ENCODE peak calls at places on chromosomes 3 and 15, in nine cellular contexts. One of them, this sample, is unnamed.

GRCh38 chr3:67964596-67964995 is 310.2 kb upstream of the SUCLG2 start:
- DNase-seq in endothelial cell of umbilical vein: no peak
- DNase-seq in Peyer's patch: no peak
- DNase-seq in suprapubic skin: no peak
- DNase-seq in body of pancreas: no peak
- DNase-seq in GM12891: no peak
- DNase-seq in heart left ventricle: no peak
- DNase-seq in lower leg skin: no peak
- DNase-seq in esophagus muscularis mucosa: no peak
- DNase-seq in this sample: no peak

GRCh38 chr3:171908731-171909130 is 65.6 kb downstream of the TMEM212 start:
- DNase-seq in endothelial cell of umbilical vein: no peak
- DNase-seq in Peyer's patch: no peak
- DNase-seq in suprapubic skin: no peak
- DNase-seq in body of pancreas: no peak
- DNase-seq in GM12891: no peak
- DNase-seq in heart left ventricle: no peak
- DNase-seq in lower leg skin: no peak
- DNase-seq in esophagus muscularis mucosa: no peak
- DNase-seq in this sample: no peak

GRCh38 chr15:63999177-63999576 is 47.1 kb downstream of the DAPK2 start:
- DNase-seq in endothelial cell of umbilical vein: no peak
- DNase-seq in Peyer's patch: no peak
- DNase-seq in suprapubic skin: no peak
- DNase-seq in body of pancreas: no peak
- DNase-seq in GM12891: no peak
- DNase-seq in heart left ventricle: no peak
- DNase-seq in lower leg skin: no peak
- DNase-seq in esophagus muscularis mucosa: no peak
- DNase-seq in this sample: peak

GRCh38 chr3:159828542-159828943 is 160.1 kb upstream of the IL12A start:
- DNase-seq in endothelial cell of umbilical vein: peak
- DNase-seq in Peyer's patch: no peak
- DNase-seq in suprapubic skin: no peak
- DNase-seq in body of pancreas: no peak
- DNase-seq in GM12891: peak
- DNase-seq in heart left ventricle: no peak
- DNase-seq in lower leg skin: no peak
- DNase-seq in esophagus muscularis mucosa: no peak
- DNase-seq in this sample: no peak

GRCh38 chr15:98946301-98947255 is 61.0 kb downstream of the PGPEP1L start:
- DNase-seq in endothelial cell of umbilical vein: peak
- DNase-seq in Peyer's patch: peak
- DNase-seq in suprapubic skin: no peak
- DNase-seq in body of pancreas: peak
- DNase-seq in GM12891: no peak
- DNase-seq in heart left ventricle: no peak
- DNase-seq in lower leg skin: no peak
- DNase-seq in esophagus muscularis mucosa: no peak
- DNase-seq in this sample: no peak

GRCh38 chr15:64703632-64703959 is 71.8 kb downstream of the RBPMS2 start:
- DNase-seq in endothelial cell of umbilical vein: no peak
- DNase-seq in Peyer's patch: no peak
- DNase-seq in suprapubic skin: no peak
- DNase-seq in body of pancreas: no peak
- DNase-seq in GM12891: no peak
- DNase-seq in heart left ventricle: no peak
- DNase-seq in lower leg skin: no peak
- DNase-seq in esophagus muscularis mucosa: no peak
- DNase-seq in this sample: peak

GRCh38 chr3:186099178-186099577 is 9.7 kb downstream of the ETV5 start:
- DNase-seq in endothelial cell of umbilical vein: peak
- DNase-seq in Peyer's patch: no peak
- DNase-seq in suprapubic skin: no peak
- DNase-seq in body of pancreas: peak
- DNase-seq in GM12891: no peak
- DNase-seq in heart left ventricle: no peak
- DNase-seq in lower leg skin: peak
- DNase-seq in esophagus muscularis mucosa: no peak
- DNase-seq in this sample: peak

GRCh38 chr3:156605686-156606605 is 51.0 kb upstream of the SSR3 start:
- DNase-seq in endothelial cell of umbilical vein: peak
- DNase-seq in Peyer's patch: peak
- DNase-seq in suprapubic skin: no peak
- DNase-seq in body of pancreas: peak
- DNase-seq in GM12891: no peak
- DNase-seq in heart left ventricle: peak
- DNase-seq in lower leg skin: no peak
- DNase-seq in esophagus muscularis mucosa: peak
- DNase-seq in this sample: no peak

GRCh38 chr3:13301295-13301987 is 118.7 kb downstream of the NUP210 start:
- DNase-seq in endothelial cell of umbilical vein: no peak
- DNase-seq in Peyer's patch: peak
- DNase-seq in suprapubic skin: no peak
- DNase-seq in body of pancreas: peak
- DNase-seq in GM12891: no peak
- DNase-seq in heart left ventricle: no peak
- DNase-seq in lower leg skin: no peak
- DNase-seq in esophagus muscularis mucosa: no peak
- DNase-seq in this sample: no peak

GRCh38 chr15:62147149-62148013 is 17.7 kb downstream of the C2CD4B start:
- DNase-seq in endothelial cell of umbilical vein: no peak
- DNase-seq in Peyer's patch: no peak
- DNase-seq in suprapubic skin: no peak
- DNase-seq in body of pancreas: peak
- DNase-seq in GM12891: no peak
- DNase-seq in heart left ventricle: no peak
- DNase-seq in lower leg skin: no peak
- DNase-seq in esophagus muscularis mucosa: peak
- DNase-seq in this sample: no peak

GRCh38 chr3:192875971-192876565 is 41.6 kb downstream of the MB21D2 start:
- DNase-seq in endothelial cell of umbilical vein: no peak
- DNase-seq in Peyer's patch: no peak
- DNase-seq in suprapubic skin: no peak
- DNase-seq in body of pancreas: no peak
- DNase-seq in GM12891: no peak
- DNase-seq in heart left ventricle: no peak
- DNase-seq in lower leg skin: no peak
- DNase-seq in esophagus muscularis mucosa: no peak
- DNase-seq in this sample: no peak

GRCh38 chr15:55389276-55389631 is 18.9 kb downstream of the CCPG1 start:
- DNase-seq in endothelial cell of umbilical vein: no peak
- DNase-seq in Peyer's patch: no peak
- DNase-seq in suprapubic skin: no peak
- DNase-seq in body of pancreas: no peak
- DNase-seq in GM12891: no peak
- DNase-seq in heart left ventricle: no peak
- DNase-seq in lower leg skin: no peak
- DNase-seq in esophagus muscularis mucosa: no peak
- DNase-seq in this sample: no peak

GRCh38 chr3:153443961-153444360 is 281.9 kb downstream of the RAP2B start:
- DNase-seq in endothelial cell of umbilical vein: peak
- DNase-seq in Peyer's patch: no peak
- DNase-seq in suprapubic skin: no peak
- DNase-seq in body of pancreas: no peak
- DNase-seq in GM12891: no peak
- DNase-seq in heart left ventricle: no peak
- DNase-seq in lower leg skin: no peak
- DNase-seq in esophagus muscularis mucosa: no peak
- DNase-seq in this sample: no peak

GRCh38 chr3:185929192-185930151 is 8.3 kb downstream of the TRA2B start:
- DNase-seq in endothelial cell of umbilical vein: peak
- DNase-seq in Peyer's patch: no peak
- DNase-seq in suprapubic skin: no peak
- DNase-seq in body of pancreas: no peak
- DNase-seq in GM12891: no peak
- DNase-seq in heart left ventricle: no peak
- DNase-seq in lower leg skin: no peak
- DNase-seq in esophagus muscularis mucosa: no peak
- DNase-seq in this sample: no peak

GRCh38 chr15:48759921-48760320 is 50.9 kb downstream of the CEP152 start:
- DNase-seq in endothelial cell of umbilical vein: no peak
- DNase-seq in Peyer's patch: no peak
- DNase-seq in suprapubic skin: no peak
- DNase-seq in body of pancreas: no peak
- DNase-seq in GM12891: no peak
- DNase-seq in heart left ventricle: no peak
- DNase-seq in lower leg skin: no peak
- DNase-seq in esophagus muscularis mucosa: no peak
- DNase-seq in this sample: no peak

GRCh38 chr3:44721231-44722102 is 8.0 kb upstream of the ZNF501 start:
- DNase-seq in endothelial cell of umbilical vein: no peak
- DNase-seq in Peyer's patch: no peak
- DNase-seq in suprapubic skin: no peak
- DNase-seq in body of pancreas: no peak
- DNase-seq in GM12891: no peak
- DNase-seq in heart left ventricle: no peak
- DNase-seq in lower leg skin: no peak
- DNase-seq in esophagus muscularis mucosa: no peak
- DNase-seq in this sample: no peak

GRCh38 chr3:62655319-62656063 is 219.7 kb downstream of the CADPS start:
- DNase-seq in endothelial cell of umbilical vein: no peak
- DNase-seq in Peyer's patch: no peak
- DNase-seq in suprapubic skin: no peak
- DNase-seq in body of pancreas: no peak
- DNase-seq in GM12891: no peak
- DNase-seq in heart left ventricle: no peak
- DNase-seq in lower leg skin: no peak
- DNase-seq in esophagus muscularis mucosa: no peak
- DNase-seq in this sample: no peak

DNA sequence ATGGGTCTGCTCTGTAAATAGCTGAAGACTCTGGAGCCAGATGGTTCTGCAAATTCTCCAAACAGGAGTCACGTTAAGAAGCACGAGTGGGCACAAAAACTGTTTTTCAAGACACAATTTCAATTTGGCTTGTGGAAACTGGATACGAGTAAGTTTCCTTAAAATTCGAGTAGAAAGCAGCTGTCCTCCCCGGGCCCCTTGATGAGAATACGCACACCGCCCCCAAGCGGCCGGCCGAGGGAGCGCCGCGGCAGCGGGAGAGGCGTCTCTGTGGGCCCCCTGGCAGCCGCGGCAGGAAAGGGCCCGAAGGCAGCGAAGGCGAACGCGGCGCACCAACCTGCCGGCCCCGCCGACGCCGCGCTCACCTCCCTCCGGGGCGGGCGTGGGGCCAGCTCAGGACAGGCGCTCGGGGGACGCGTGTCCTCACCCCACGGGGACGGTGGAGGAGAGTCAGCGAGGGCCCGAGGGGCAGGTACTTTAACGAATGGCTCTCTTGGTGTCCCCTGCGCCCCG is 706 bp upstream of the THBS1 start:
- DNase-seq in endothelial cell of umbilical vein: peak
- DNase-seq in Peyer's patch: peak
- DNase-seq in suprapubic skin: peak
- DNase-seq in body of pancreas: peak
- DNase-seq in GM12891: peak
- DNase-seq in heart left ventricle: peak
- DNase-seq in lower leg skin: peak
- DNase-seq in esophagus muscularis mucosa: peak
- DNase-seq in this sample: peak
- TF ChIP-seq POLR2A in endothelial cell of umbilical vein: peak
- TF ChIP-seq POLR2A in Peyer's patch: no peak
- TF ChIP-seq POLR2A in suprapubic skin: no peak
- TF ChIP-seq POLR2A in body of pancreas: no peak
- TF ChIP-seq POLR2A in GM12891: no peak
- TF ChIP-seq POLR2A in heart left ventricle: no peak
- TF ChIP-seq POLR2A in lower leg skin: no peak
- TF ChIP-seq POLR2A in esophagus muscularis mucosa: no peak
- TF ChIP-seq POLR2A in this sample: no peak

DNA sequence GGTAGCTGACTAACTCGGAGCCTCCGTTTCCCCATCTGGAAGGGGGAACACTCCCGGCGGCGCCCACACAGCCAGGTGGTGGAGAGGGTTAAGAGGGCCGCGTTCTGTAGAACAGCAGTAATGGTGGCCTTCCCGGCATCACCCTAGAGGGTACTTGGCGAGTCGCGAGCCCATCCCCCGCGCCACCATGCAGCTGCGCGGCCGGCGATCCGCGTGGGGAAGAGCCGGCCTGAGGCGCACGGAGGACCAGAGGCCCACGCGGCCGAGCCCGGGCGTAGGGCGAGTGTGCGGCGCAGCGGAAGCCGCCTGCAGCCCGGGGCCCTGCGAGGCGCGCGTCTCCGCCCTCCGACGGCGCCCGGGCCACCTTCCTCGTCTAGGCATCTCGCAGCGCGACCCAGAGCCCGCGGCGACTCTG is 455 bp downstream of the TKT start:
- DNase-seq in endothelial cell of umbilical vein: peak
- DNase-seq in Peyer's patch: no peak
- DNase-seq in suprapubic skin: no peak
- DNase-seq in body of pancreas: peak
- DNase-seq in GM12891: no peak
- DNase-seq in heart left ventricle: peak
- DNase-seq in lower leg skin: no peak
- DNase-seq in esophagus muscularis mucosa: no peak
- DNase-seq in this sample: no peak
- TF ChIP-seq POLR2A in endothelial cell of umbilical vein: no peak
- TF ChIP-seq POLR2A in Peyer's patch: no peak
- TF ChIP-seq POLR2A in suprapubic skin: no peak
- TF ChIP-seq POLR2A in body of pancreas: peak
- TF ChIP-seq POLR2A in GM12891: no peak
- TF ChIP-seq POLR2A in heart left ventricle: no peak
- TF ChIP-seq POLR2A in lower leg skin: no peak
- TF ChIP-seq POLR2A in esophagus muscularis mucosa: no peak
- TF ChIP-seq POLR2A in this sample: no peak

DNA sequence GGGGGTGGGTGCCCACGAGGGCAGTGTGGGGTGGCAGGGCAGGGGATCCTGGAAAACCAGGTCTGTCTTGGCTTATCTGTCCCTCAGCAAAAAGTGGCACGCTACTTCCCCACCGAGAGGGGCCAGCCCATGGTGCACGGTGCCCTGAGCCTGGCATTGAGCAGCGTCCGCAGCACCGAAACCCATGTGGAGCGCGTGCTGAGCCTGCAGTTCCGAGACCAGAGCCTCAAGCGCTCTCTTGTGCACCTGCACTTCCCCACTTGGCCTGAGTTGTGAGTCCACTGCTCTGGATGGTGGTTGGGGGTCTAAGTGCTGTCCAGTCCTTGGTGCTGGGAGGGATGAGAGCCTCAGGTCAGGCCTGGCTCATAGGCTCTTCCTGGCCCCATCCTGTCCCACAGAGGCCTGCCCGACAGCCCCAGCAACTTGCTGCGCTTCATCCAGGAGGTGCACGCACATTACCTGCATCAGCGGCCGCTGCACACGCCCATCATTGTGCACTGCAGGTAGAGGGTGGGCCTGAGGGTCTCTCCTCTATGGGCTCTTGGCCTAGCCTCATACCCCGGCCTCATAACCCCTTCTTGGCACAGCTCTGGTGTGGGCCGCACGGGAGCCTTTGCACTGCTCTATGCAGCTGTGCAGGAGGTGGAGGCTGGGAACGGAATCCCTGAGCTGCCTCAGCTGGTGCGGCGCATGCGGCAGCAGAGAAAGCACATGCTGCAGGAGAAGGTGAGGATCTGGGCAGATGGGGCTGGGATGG is 31.1 kb downstream of the PTPN23 start:
- DNase-seq in endothelial cell of umbilical vein: no peak
- DNase-seq in Peyer's patch: peak
- DNase-seq in suprapubic skin: no peak
- DNase-seq in body of pancreas: no peak
- DNase-seq in GM12891: no peak
- DNase-seq in heart left ventricle: no peak
- DNase-seq in lower leg skin: no peak
- DNase-seq in esophagus muscularis mucosa: no peak
- DNase-seq in this sample: no peak
- TF ChIP-seq POLR2A in endothelial cell of umbilical vein: peak
- TF ChIP-seq POLR2A in Peyer's patch: no peak
- TF ChIP-seq POLR2A in suprapubic skin: no peak
- TF ChIP-seq POLR2A in body of pancreas: no peak
- TF ChIP-seq POLR2A in GM12891: no peak
- TF ChIP-seq POLR2A in heart left ventricle: no peak
- TF ChIP-seq POLR2A in lower leg skin: no peak
- TF ChIP-seq POLR2A in esophagus muscularis mucosa: no peak
- TF ChIP-seq POLR2A in this sample: no peak

GRCh38 chr3:38116471-38117162 is 20.3 kb downstream of the ACAA1 start:
- DNase-seq in endothelial cell of umbilical vein: no peak
- DNase-seq in Peyer's patch: peak
- DNase-seq in suprapubic skin: peak
- DNase-seq in body of pancreas: peak
- DNase-seq in GM12891: no peak
- DNase-seq in heart left ventricle: peak
- DNase-seq in lower leg skin: no peak
- DNase-seq in esophagus muscularis mucosa: no peak
- DNase-seq in this sample: no peak
- TF ChIP-seq POLR2A in endothelial cell of umbilical vein: no peak
- TF ChIP-seq POLR2A in Peyer's patch: no peak
- TF ChIP-seq POLR2A in suprapubic skin: no peak
- TF ChIP-seq POLR2A in body of pancreas: no peak
- TF ChIP-seq POLR2A in GM12891: no peak
- TF ChIP-seq POLR2A in heart left ventricle: no peak
- TF ChIP-seq POLR2A in lower leg skin: no peak
- TF ChIP-seq POLR2A in esophagus muscularis mucosa: no peak
- TF ChIP-seq POLR2A in this sample: no peak

This sample was measured in adrenal gland.